ENCODE peak calls at places on chromosomes 4 and X, in eight cellular contexts. A is CD8-positive, alpha-beta memory T cell; Z is osteocyte; F is EH; R is GM18507; J is neuronal stem cell; I is cardiac fibroblast; V is DMS153. S is an unnamed sample.

GRCh38 chrX:9518896-9519295 is 54.0 kb downstream of the TBL1X start:
- DNase-seq in F (no peak), R (no peak), J (no peak), A (no peak), V (no peak), Z (no peak), I (no peak), S (no peak)

GRCh38 chrX:70013483-70014222 is 36.1 kb downstream of the AWAT2 start:
- DNase-seq in J (no peak), Z (no peak), A (no peak), R (no peak), V (no peak), I (peak; percentile 83), F (no peak), S (no peak)

GRCh38 chr4:186137193-186137792 is 32.8 kb downstream of the FAM149A start:
- DNase-seq in F (peak; percentile 23), I (peak; percentile 48), Z (no peak), V (no peak), R (no peak), J (no peak), A (no peak), S (no peak)

GRCh38 chrX:136166221-136166855 is 19.0 kb downstream of the FHL1 start:
- DNase-seq in F (peak; percentile 68), J (no peak), I (peak; percentile 67), R (no peak), Z (no peak), A (no peak), V (no peak), S (no peak)

GRCh38 chrX:155027509-155028066 is 944 bp downstream of the FUNDC2 start:
- DNase-seq in A (no peak), R (no peak), F (peak; percentile 68), J (no peak), V (peak; percentile 21), I (peak; percentile 90), Z (no peak), S (no peak)

GRCh38 chrX:124426273-124426672 is 79.9 kb downstream of the SH2D1A start:
- DNase-seq in V (no peak), J (no peak), F (no peak), A (no peak), R (no peak), I (no peak), Z (no peak), S (no peak)

GRCh38 chr4:180799798-180800197 is 1443.4 kb upstream of the TENM3 start:
- DNase-seq in R (no peak), A (no peak), I (no peak), F (no peak), Z (no peak), V (no peak), J (no peak), S (no peak)

GRCh38 chr4:56977321-56978012 is at the start of gene NOA1:
- DNase-seq in F (peak; percentile 99), R (peak; percentile 90), V (peak; percentile 99), J (peak; percentile 98), I (peak; percentile 99), A (peak; percentile 93), Z (peak; percentile 99), S (peak; percentile 99)

GRCh38 chr4:2066571-2067445 is 7.7 kb downstream of the NAT8L start:
- DNase-seq in R (no peak), V (no peak), A (no peak), J (no peak), I (no peak), F (no peak), Z (no peak), S (peak; percentile 49)

GRCh38 chr4:21522296-21522695 is 426.3 kb downstream of the KCNIP4 start:
- DNase-seq in V (no peak), I (no peak), Z (no peak), A (no peak), J (no peak), R (no peak), F (no peak), S (no peak)

GRCh38 chr4:166924456-166924855 is 309.8 kb downstream of the SPOCK3 start:
- DNase-seq in R (no peak), V (no peak), A (no peak), J (no peak), I (no peak), Z (no peak), F (no peak), S (no peak)

GRCh38 chrX:31353095-31353494 is 281.3 kb upstream of the FTHL17 start:
- DNase-seq in V (no peak), J (no peak), R (no peak), A (no peak), Z (no peak), I (peak; percentile 51), F (peak; percentile 89), S (no peak)

GRCh38 chrX:102712967-102713677 is 874 bp downstream of the GPRASP2 start:
- DNase-seq in R (no peak), V (peak; percentile 10), I (peak; percentile 72), J (peak; percentile 15), Z (no peak), F (peak; percentile 53), A (no peak), S (peak; percentile 74)

GRCh38 chr4:147813107-147813773 is 81.4 kb downstream of the ARHGAP10 start:
- DNase-seq in R (no peak), V (no peak), F (peak; percentile 67), A (no peak), Z (no peak), I (no peak), J (no peak), S (no peak)

S was measured in endodermal cell.